ENCODE peak calls at places on chromosomes 4 and X, in six cellular contexts. C is ovary, A is stomach, E is endothelial cell of umbilical vein, V is A549, N is breast epithelium. Y is an unnamed sample.

GRCh38 chr4:15410750-15411149 is 17.1 kb upstream of the C1QTNF7 start:
- DNase-seq in E (peak), V (no peak), A (no peak), N (no peak), C (no peak), Y (no peak)

GRCh38 chr4:78625073-78625472 is 73.5 kb downstream of the ANXA3 start:
- DNase-seq in C (no peak), A (no peak), N (no peak), V (no peak), E (no peak), Y (no peak)

GRCh38 chrX:50691820-50692219 is 122.2 kb downstream of the SHROOM4 start:
- DNase-seq in A (no peak), C (no peak), V (peak), N (no peak), E (peak), Y (peak)

GRCh38 chrX:115189110-115189509 is at the start of gene RBMXL3:
- DNase-seq in C (no peak), N (no peak), V (no peak), A (no peak), E (no peak), Y (no peak)

GRCh38 chr4:126446917-126447316 is 1132.2 kb downstream of the FAT4 start:
- DNase-seq in V (no peak), N (no peak), C (no peak), E (no peak), A (no peak), Y (no peak)

GRCh38 chr4:54322817-54323417 is 93.8 kb downstream of the PDGFRA start:
- DNase-seq in N (peak), A (peak), V (peak), E (peak), C (peak), Y (peak)

GRCh38 chrX:151488677-151489076 is 74.8 kb upstream of the PASD1 start:
- DNase-seq in C (no peak), V (peak), N (no peak), A (no peak), E (no peak), Y (peak)

GRCh38 chrX:101482296-101482695 is 3.0 kb upstream of the ARMCX4 start:
- DNase-seq in E (no peak), A (no peak), C (no peak), V (no peak), N (no peak), Y (no peak)

GRCh38 chr4:165308174-165308573 is 19.3 kb upstream of the MSMO1 start:
- DNase-seq in V (no peak), A (no peak), E (no peak), N (no peak), C (no peak), Y (no peak)

GRCh38 chr4:74444891-74445642 is at the start of gene AREG:
- DNase-seq in N (peak), V (peak), E (peak), C (peak), A (peak), Y (no peak)

GRCh38 chrX:42028113-42028512 is 104.8 kb upstream of the CASK start:
- DNase-seq in V (peak), E (no peak), N (no peak), A (no peak), C (no peak), Y (no peak)

GRCh38 chr4:148445071-148445902 is 3.1 kb upstream of the NR3C2 start:
- DNase-seq in C (peak), A (peak), V (no peak), N (peak), E (peak), Y (peak)

GRCh38 chr4:181225616-181226261 is 1017.5 kb upstream of the TENM3 start:
- DNase-seq in N (no peak), C (no peak), V (no peak), E (no peak), A (no peak), Y (no peak)

GRCh38 chrX:13258052-13258444 is 61.8 kb downstream of the ATXN3L start:
- DNase-seq in A (no peak), C (no peak), V (no peak), E (no peak), N (no peak), Y (no peak)

GRCh38 chr4:142909908-142910307 is 63.8 kb upstream of the INPP4B start:
- DNase-seq in E (no peak), A (no peak), V (no peak), N (no peak), C (no peak), Y (no peak)

GRCh38 chr4:107069049-107069448 is 32.9 kb upstream of the DKK2 start:
- DNase-seq in V (no peak), N (no peak), A (no peak), C (no peak), E (peak), Y (no peak)

GRCh38 chr4:2041234-2042130 is 17.6 kb upstream of the NAT8L start:
- DNase-seq in V (peak), N (no peak), A (peak), E (peak), C (peak), Y (peak)

GRCh38 chr4:155701827-155702226 is 35.2 kb downstream of the GUCY1A1 start:
- DNase-seq in C (no peak), N (no peak), E (no peak), A (no peak), V (no peak), Y (no peak)

GRCh38 chr4:186587416-186588018 is 32.1 kb upstream of the MTNR1A start:
- DNase-seq in A (peak), N (no peak), C (peak), V (peak), E (peak), Y (peak)

GRCh38 chrX:10665681-10666080 is 45.3 kb upstream of the MID1 start:
- DNase-seq in C (no peak), E (no peak), V (no peak), N (no peak), A (no peak), Y (no peak)
- TF ChIP-seq POLR2A in C (no peak), E (no peak), V (no peak), N (no peak), A (no peak), Y (no peak)

DNA sequence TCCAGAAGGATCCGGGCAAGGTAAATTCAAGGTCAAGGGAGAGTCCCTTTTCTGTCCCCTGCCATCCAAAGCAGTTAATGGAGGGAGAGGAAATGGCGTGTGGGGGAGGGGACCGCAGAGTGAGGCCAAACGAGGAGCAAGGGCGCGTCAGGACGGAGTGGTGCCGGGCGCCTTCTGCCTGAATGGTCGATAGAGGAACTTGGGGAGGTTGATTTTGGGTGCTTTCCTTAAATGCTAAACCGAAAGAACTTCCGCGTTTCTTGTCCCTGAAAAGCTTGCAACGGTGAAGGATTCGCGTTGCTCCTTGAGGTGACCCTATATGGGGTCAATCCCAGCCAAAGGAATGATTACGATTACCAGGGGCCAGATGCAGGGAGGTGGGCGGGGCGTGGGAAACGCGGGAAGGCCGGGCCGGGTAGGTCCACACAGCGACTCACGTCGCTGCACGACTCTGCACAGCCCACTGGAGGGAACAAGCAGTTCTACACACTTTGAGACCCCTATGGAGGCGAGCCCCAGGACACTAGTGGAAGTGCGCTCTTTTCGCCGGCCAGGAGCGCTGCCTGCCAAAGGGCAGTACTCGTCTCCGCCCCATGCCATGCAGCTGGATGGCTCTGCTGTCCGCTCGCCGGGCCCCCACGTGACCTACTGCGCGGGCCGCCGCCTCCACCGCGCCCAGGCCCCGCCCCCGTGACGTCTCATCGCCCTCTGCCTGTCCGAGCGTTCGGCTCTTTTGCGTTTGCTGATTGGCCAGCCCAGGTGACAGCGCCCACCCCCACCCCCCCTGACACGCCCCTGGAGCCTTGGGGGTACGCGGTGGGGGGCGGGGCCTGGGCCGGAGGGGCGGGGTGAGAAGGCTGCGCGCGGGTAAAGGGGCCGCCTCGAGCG is 452 bp upstream of the GK start:
- DNase-seq in C (peak), V (peak), A (peak), E (peak), N (peak), Y (peak)
- TF ChIP-seq POLR2A in C (no peak), V (no peak), A (no peak), E (peak), N (no peak), Y (peak)

GRCh38 chrX:15335135-15336022 is at the start of gene PIGA:
- DNase-seq in E (peak), V (peak), C (peak), N (peak), A (peak), Y (peak)
- TF ChIP-seq POLR2A in E (no peak), V (peak), C (peak), N (peak), A (no peak), Y (peak)

GRCh38 chr4:184815046-184815877 is 10.5 kb downstream of the ACSL1 start:
- DNase-seq in C (peak), N (peak), E (peak), V (no peak), A (peak), Y (peak)
- TF ChIP-seq POLR2A in C (no peak), N (no peak), E (no peak), V (no peak), A (no peak), Y (no peak)

GRCh38 chrX:1207496-1208025 is 4.9 kb downstream of the CRLF2 start:
- DNase-seq in A (no peak), C (no peak), V (no peak), E (no peak), N (peak), Y (no peak)

GRCh38 chrX:1213971-1214370 is 1.5 kb upstream of the CRLF2 start:
- DNase-seq in V (no peak), E (no peak), A (no peak), C (no peak), N (no peak), Y (no peak)

GRCh38 chrX:1210844-1211243 is 1.6 kb downstream of the CRLF2 start:
- DNase-seq in N (peak), E (no peak), C (no peak), V (no peak), A (no peak), Y (no peak)

GRCh38 chrX:1215123-1215823 is 2.8 kb upstream of the CRLF2 start:
- DNase-seq in N (no peak), E (no peak), V (no peak), C (no peak), A (no peak), Y (no peak)

DNA sequence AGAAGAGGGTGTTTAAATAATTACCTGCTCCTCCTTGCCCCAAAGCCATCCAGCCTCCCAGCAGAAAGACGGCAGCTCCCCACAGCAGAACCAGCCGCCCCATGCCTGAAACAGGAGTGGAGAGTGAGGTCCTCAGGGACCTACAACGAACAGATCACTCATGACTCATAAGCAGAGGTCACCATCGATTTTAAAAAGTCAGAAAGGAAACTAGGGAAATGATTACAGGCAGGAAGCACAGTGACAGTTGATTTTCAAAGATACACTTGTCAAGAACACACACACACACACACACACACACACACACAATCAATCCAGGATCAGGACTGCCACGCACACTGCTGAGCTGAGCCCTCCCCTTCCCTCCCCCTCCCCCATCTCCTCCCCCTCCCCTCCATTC is at the start of gene CRLF2:
- DNase-seq in A (no peak), C (no peak), V (peak), N (no peak), E (no peak), Y (peak)
- TF ChIP-seq POLR2A in A (no peak), C (no peak), V (no peak), N (no peak), E (no peak), Y (no peak)

GRCh38 chrX:71107762-71108360 is 1.3 kb upstream of the CXorf65 start:
- DNase-seq in C (no peak), A (no peak), E (no peak), N (no peak), V (no peak), Y (no peak)
- TF ChIP-seq POLR2A in C (no peak), A (no peak), E (no peak), N (no peak), V (no peak), Y (no peak)

GRCh38 chr4:4913147-4913561 is 53.7 kb downstream of the MSX1 start:
- DNase-seq in V (no peak), A (no peak), N (no peak), C (no peak), E (no peak), Y (no peak)
- TF ChIP-seq POLR2A in V (no peak), A (no peak), N (no peak), C (no peak), E (no peak), Y (no peak)

GRCh38 chr4:139555073-139555704 is 830 bp downstream of the SETD7 start:
- DNase-seq in V (peak), N (peak), C (peak), A (peak), E (peak), Y (peak)
- TF ChIP-seq POLR2A in V (peak), N (peak), C (peak), A (no peak), E (peak), Y (peak)

Y was measured in H54.